ENCODE peak calls at places on chromosomes 3 and 15, in ten cellular contexts. One of them, this sample, is unnamed.

GRCh38 chr3:84008623-84009022 is 950.2 kb upstream of the CADM2 start:
- DNase-seq in Caco-2: no peak
- DNase-seq in cardiac muscle cell: no peak
- DNase-seq in brain microvascular endothelial cell: no peak
- DNase-seq in cardiac fibroblast: no peak
- DNase-seq in body of pancreas: no peak
- DNase-seq in epithelial cell of esophagus: peak; percentile 63
- DNase-seq in A549: no peak
- DNase-seq in GM06990: no peak
- DNase-seq in stomach: no peak
- DNase-seq in this sample: no peak

GRCh38 chr3:111472556-111472955 is 69.4 kb upstream of the CD96 start:
- DNase-seq in Caco-2: no peak
- DNase-seq in cardiac muscle cell: no peak
- DNase-seq in brain microvascular endothelial cell: no peak
- DNase-seq in cardiac fibroblast: no peak
- DNase-seq in body of pancreas: no peak
- DNase-seq in epithelial cell of esophagus: peak; percentile 56
- DNase-seq in A549: no peak
- DNase-seq in GM06990: no peak
- DNase-seq in stomach: no peak
- DNase-seq in this sample: no peak

GRCh38 chr3:32424581-32425250 is 33.1 kb downstream of the CMTM7 start:
- DNase-seq in Caco-2: no peak
- DNase-seq in cardiac muscle cell: no peak
- DNase-seq in brain microvascular endothelial cell: no peak
- DNase-seq in cardiac fibroblast: no peak
- DNase-seq in body of pancreas: no peak
- DNase-seq in epithelial cell of esophagus: no peak
- DNase-seq in A549: no peak
- DNase-seq in GM06990: no peak
- DNase-seq in stomach: no peak
- DNase-seq in this sample: no peak

GRCh38 chr3:9403463-9403862 is 6.0 kb downstream of the SETD5 start:
- DNase-seq in Caco-2: no peak
- DNase-seq in cardiac muscle cell: no peak
- DNase-seq in brain microvascular endothelial cell: no peak
- DNase-seq in cardiac fibroblast: no peak
- DNase-seq in body of pancreas: no peak
- DNase-seq in epithelial cell of esophagus: no peak
- DNase-seq in A549: no peak
- DNase-seq in GM06990: no peak
- DNase-seq in stomach: no peak
- DNase-seq in this sample: no peak

GRCh38 chr3:18046531-18046930 is 304.1 kb upstream of the TBC1D5 start:
- DNase-seq in Caco-2: no peak
- DNase-seq in cardiac muscle cell: no peak
- DNase-seq in brain microvascular endothelial cell: no peak
- DNase-seq in cardiac fibroblast: no peak
- DNase-seq in body of pancreas: no peak
- DNase-seq in epithelial cell of esophagus: no peak
- DNase-seq in A549: no peak
- DNase-seq in GM06990: no peak
- DNase-seq in stomach: no peak
- DNase-seq in this sample: no peak

GRCh38 chr15:79724312-79724711 is 172.5 kb downstream of the MTHFS start:
- DNase-seq in Caco-2: no peak
- DNase-seq in cardiac muscle cell: peak; percentile 82
- DNase-seq in brain microvascular endothelial cell: peak; percentile 43
- DNase-seq in cardiac fibroblast: peak; percentile 63
- DNase-seq in body of pancreas: no peak
- DNase-seq in epithelial cell of esophagus: peak; percentile 3
- DNase-seq in A549: no peak
- DNase-seq in GM06990: no peak
- DNase-seq in stomach: no peak
- DNase-seq in this sample: no peak

GRCh38 chr15:80476036-80476435 is 71.9 kb downstream of the ARNT2 start:
- DNase-seq in Caco-2: no peak
- DNase-seq in cardiac muscle cell: no peak
- DNase-seq in brain microvascular endothelial cell: peak; percentile 63
- DNase-seq in cardiac fibroblast: peak; percentile 64
- DNase-seq in body of pancreas: no peak
- DNase-seq in epithelial cell of esophagus: peak; percentile 34
- DNase-seq in A549: no peak
- DNase-seq in GM06990: no peak
- DNase-seq in stomach: no peak
- DNase-seq in this sample: no peak

GRCh38 chr15:95068847-95069518 is 837.6 kb downstream of the MCTP2 start:
- DNase-seq in Caco-2: no peak
- DNase-seq in cardiac muscle cell: no peak
- DNase-seq in brain microvascular endothelial cell: no peak
- DNase-seq in cardiac fibroblast: no peak
- DNase-seq in body of pancreas: no peak
- DNase-seq in epithelial cell of esophagus: no peak
- DNase-seq in A549: no peak
- DNase-seq in GM06990: no peak
- DNase-seq in stomach: no peak
- DNase-seq in this sample: no peak

GRCh38 chr15:46961795-46962194 is 755.5 kb upstream of the SEMA6D start:
- DNase-seq in Caco-2: no peak
- DNase-seq in cardiac muscle cell: no peak
- DNase-seq in brain microvascular endothelial cell: no peak
- DNase-seq in cardiac fibroblast: no peak
- DNase-seq in body of pancreas: no peak
- DNase-seq in epithelial cell of esophagus: no peak
- DNase-seq in A549: no peak
- DNase-seq in GM06990: no peak
- DNase-seq in stomach: no peak
- DNase-seq in this sample: no peak

GRCh38 chr3:29453278-29453961 is 172.5 kb downstream of the RBMS3 start:
- DNase-seq in Caco-2: no peak
- DNase-seq in cardiac muscle cell: peak; percentile 39
- DNase-seq in brain microvascular endothelial cell: no peak
- DNase-seq in cardiac fibroblast: no peak
- DNase-seq in body of pancreas: peak; percentile 78
- DNase-seq in epithelial cell of esophagus: peak; percentile 30
- DNase-seq in A549: no peak
- DNase-seq in GM06990: no peak
- DNase-seq in stomach: peak; percentile 75
- DNase-seq in this sample: no peak

GRCh38 chr3:156680243-156680930 is 6.0 kb downstream of the TIPARP start:
- DNase-seq in Caco-2: no peak
- DNase-seq in cardiac muscle cell: no peak
- DNase-seq in brain microvascular endothelial cell: no peak
- DNase-seq in cardiac fibroblast: no peak
- DNase-seq in body of pancreas: no peak
- DNase-seq in epithelial cell of esophagus: no peak
- DNase-seq in A549: no peak
- DNase-seq in GM06990: no peak
- DNase-seq in stomach: no peak
- DNase-seq in this sample: no peak

GRCh38 chr3:191499307-191500125 is 38.6 kb downstream of the PYDC2 start:
- DNase-seq in Caco-2: no peak
- DNase-seq in cardiac muscle cell: peak; percentile 58
- DNase-seq in brain microvascular endothelial cell: peak; percentile 54
- DNase-seq in cardiac fibroblast: peak; percentile 29
- DNase-seq in body of pancreas: peak; percentile 42
- DNase-seq in epithelial cell of esophagus: peak; percentile 78
- DNase-seq in A549: no peak
- DNase-seq in GM06990: peak; percentile 3
- DNase-seq in stomach: peak; percentile 36
- DNase-seq in this sample: no peak

GRCh38 chr3:105367406-105368213 is 901 bp downstream of the ALCAM start:
- DNase-seq in Caco-2: peak; percentile 36
- DNase-seq in cardiac muscle cell: peak; percentile 73
- DNase-seq in brain microvascular endothelial cell: peak; percentile 70
- DNase-seq in cardiac fibroblast: peak; percentile 83
- DNase-seq in body of pancreas: peak; percentile 71
- DNase-seq in epithelial cell of esophagus: peak; percentile 81
- DNase-seq in A549: peak; percentile 65
- DNase-seq in GM06990: peak; percentile 88
- DNase-seq in stomach: peak; percentile 77
- DNase-seq in this sample: peak; percentile 86

GRCh38 chr3:148756306-148756705 is 58.6 kb downstream of the AGTR1 start:
- DNase-seq in Caco-2: no peak
- DNase-seq in cardiac muscle cell: no peak
- DNase-seq in brain microvascular endothelial cell: no peak
- DNase-seq in cardiac fibroblast: no peak
- DNase-seq in body of pancreas: no peak
- DNase-seq in epithelial cell of esophagus: no peak
- DNase-seq in A549: no peak
- DNase-seq in GM06990: no peak
- DNase-seq in stomach: no peak
- DNase-seq in this sample: no peak

GRCh38 chr3:52781741-52782140 is 4.3 kb downstream of the ITIH1 start:
- DNase-seq in Caco-2: no peak
- DNase-seq in cardiac muscle cell: no peak
- DNase-seq in brain microvascular endothelial cell: no peak
- DNase-seq in cardiac fibroblast: no peak
- DNase-seq in body of pancreas: no peak
- DNase-seq in epithelial cell of esophagus: no peak
- DNase-seq in A549: no peak
- DNase-seq in GM06990: no peak
- DNase-seq in stomach: no peak
- DNase-seq in this sample: no peak

GRCh38 chr3:42101048-42101447 is 9.9 kb downstream of the TRAK1 start:
- DNase-seq in Caco-2: no peak
- DNase-seq in cardiac muscle cell: peak; percentile 83
- DNase-seq in brain microvascular endothelial cell: peak; percentile 75
- DNase-seq in cardiac fibroblast: peak; percentile 91
- DNase-seq in body of pancreas: no peak
- DNase-seq in epithelial cell of esophagus: peak; percentile 77
- DNase-seq in A549: peak; percentile 21
- DNase-seq in GM06990: no peak
- DNase-seq in stomach: no peak
- DNase-seq in this sample: no peak

GRCh38 chr3:136750209-136750921 is 1.8 kb downstream of the STAG1 start:
- DNase-seq in Caco-2: no peak
- DNase-seq in cardiac muscle cell: no peak
- DNase-seq in brain microvascular endothelial cell: no peak
- DNase-seq in cardiac fibroblast: peak; percentile 39
- DNase-seq in body of pancreas: no peak
- DNase-seq in epithelial cell of esophagus: no peak
- DNase-seq in A549: peak; percentile 7
- DNase-seq in GM06990: no peak
- DNase-seq in stomach: no peak
- DNase-seq in this sample: no peak
- H3K4me3 ChIP-seq in Caco-2: peak overlapping the region; percentile 77
- H3K4me3 ChIP-seq in cardiac muscle cell: peak overlapping the region; percentile 80
- H3K4me3 ChIP-seq in brain microvascular endothelial cell: peak overlapping the region; percentile 58
- H3K4me3 ChIP-seq in cardiac fibroblast: peak overlapping the region; percentile 70
- H3K4me3 ChIP-seq in body of pancreas: no peak overlapping the region
- H3K4me3 ChIP-seq in epithelial cell of esophagus: peak overlapping the region; percentile 84
- H3K4me3 ChIP-seq in A549: peak overlapping the region; percentile 57
- H3K4me3 ChIP-seq in GM06990: peak overlapping the region; percentile 87
- H3K4me3 ChIP-seq in stomach: peak overlapping the region; percentile 92
- H3K4me3 ChIP-seq in this sample: peak overlapping the region; percentile 89

GRCh38 chr3:89522168-89522567 is 414.7 kb downstream of the EPHA3 start:
- DNase-seq in Caco-2: no peak
- DNase-seq in cardiac muscle cell: peak; percentile 44
- DNase-seq in brain microvascular endothelial cell: no peak
- DNase-seq in cardiac fibroblast: no peak
- DNase-seq in body of pancreas: no peak
- DNase-seq in epithelial cell of esophagus: no peak
- DNase-seq in A549: no peak
- DNase-seq in GM06990: no peak
- DNase-seq in stomach: no peak
- DNase-seq in this sample: no peak

GRCh38 chr3:89525597-89525996 is 418.2 kb downstream of the EPHA3 start:
- DNase-seq in Caco-2: no peak
- DNase-seq in cardiac muscle cell: no peak
- DNase-seq in brain microvascular endothelial cell: no peak
- DNase-seq in cardiac fibroblast: no peak
- DNase-seq in body of pancreas: no peak
- DNase-seq in epithelial cell of esophagus: no peak
- DNase-seq in A549: no peak
- DNase-seq in GM06990: no peak
- DNase-seq in stomach: no peak
- DNase-seq in this sample: no peak

GRCh38 chr3:89533320-89533719 is 425.9 kb downstream of the EPHA3 start:
- DNase-seq in Caco-2: no peak
- DNase-seq in cardiac muscle cell: no peak
- DNase-seq in brain microvascular endothelial cell: no peak
- DNase-seq in cardiac fibroblast: no peak
- DNase-seq in body of pancreas: no peak
- DNase-seq in epithelial cell of esophagus: no peak
- DNase-seq in A549: no peak
- DNase-seq in GM06990: no peak
- DNase-seq in stomach: no peak
- DNase-seq in this sample: no peak

GRCh38 chr3:89527736-89528335 is 420.4 kb downstream of the EPHA3 start:
- DNase-seq in Caco-2: no peak
- DNase-seq in cardiac muscle cell: no peak
- DNase-seq in brain microvascular endothelial cell: no peak
- DNase-seq in cardiac fibroblast: no peak
- DNase-seq in body of pancreas: no peak
- DNase-seq in epithelial cell of esophagus: no peak
- DNase-seq in A549: no peak
- DNase-seq in GM06990: no peak
- DNase-seq in stomach: no peak
- DNase-seq in this sample: no peak
- TF ChIP-seq CTCF in Caco-2: no peak
- TF ChIP-seq CTCF in cardiac muscle cell: no peak
- TF ChIP-seq CTCF in brain microvascular endothelial cell: peak; percentile 28
- TF ChIP-seq CTCF in cardiac fibroblast: no peak
- TF ChIP-seq CTCF in body of pancreas: no peak
- TF ChIP-seq CTCF in epithelial cell of esophagus: no peak
- TF ChIP-seq CTCF in A549: no peak
- TF ChIP-seq CTCF in GM06990: no peak
- TF ChIP-seq CTCF in stomach: no peak
- TF ChIP-seq CTCF in this sample: no peak

GRCh38 chr15:61558172-61559146 is 329.4 kb upstream of the RORA start:
- DNase-seq in Caco-2: no peak
- DNase-seq in cardiac muscle cell: no peak
- DNase-seq in brain microvascular endothelial cell: no peak
- DNase-seq in cardiac fibroblast: no peak
- DNase-seq in body of pancreas: no peak
- DNase-seq in epithelial cell of esophagus: no peak
- DNase-seq in A549: no peak
- DNase-seq in GM06990: no peak
- DNase-seq in stomach: no peak
- DNase-seq in this sample: no peak
- H3K4me3 ChIP-seq in Caco-2: no peak overlapping the region
- H3K4me3 ChIP-seq in cardiac muscle cell: no peak overlapping the region
- H3K4me3 ChIP-seq in brain microvascular endothelial cell: no peak overlapping the region
- H3K4me3 ChIP-seq in cardiac fibroblast: no peak overlapping the region
- H3K4me3 ChIP-seq in body of pancreas: no peak overlapping the region
- H3K4me3 ChIP-seq in epithelial cell of esophagus: no peak overlapping the region
- H3K4me3 ChIP-seq in A549: no peak overlapping the region
- H3K4me3 ChIP-seq in GM06990: no peak overlapping the region
- H3K4me3 ChIP-seq in stomach: no peak overlapping the region
- H3K4me3 ChIP-seq in this sample: no peak overlapping the region

DNA sequence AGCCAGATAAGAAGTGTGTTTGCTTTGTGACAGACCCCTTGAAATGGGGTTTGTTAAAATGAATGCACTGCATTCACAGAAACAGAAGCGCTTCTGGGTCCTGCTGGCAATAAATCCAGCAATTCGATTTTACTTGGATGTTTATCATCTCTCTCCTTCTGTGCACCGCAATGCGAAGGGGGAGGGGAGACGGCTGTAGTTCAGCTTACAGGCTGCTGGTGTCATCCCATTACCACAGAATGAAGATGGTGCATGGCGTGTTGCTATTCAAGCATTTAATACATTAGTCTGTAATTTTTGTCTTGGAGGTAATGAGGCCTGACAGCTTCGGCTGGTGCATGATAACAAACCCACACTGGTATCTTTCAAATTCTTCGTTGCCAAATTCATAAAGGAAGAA is 418.1 kb downstream of the OTOL1 start:
- DNase-seq in Caco-2: peak; percentile 50
- DNase-seq in cardiac muscle cell: peak; percentile 81
- DNase-seq in brain microvascular endothelial cell: peak; percentile 81
- DNase-seq in cardiac fibroblast: peak; percentile 80
- DNase-seq in body of pancreas: no peak
- DNase-seq in epithelial cell of esophagus: peak; percentile 47
- DNase-seq in A549: peak; percentile 42
- DNase-seq in GM06990: no peak
- DNase-seq in stomach: no peak
- DNase-seq in this sample: no peak
- TF ChIP-seq CTCF in Caco-2: peak; percentile 29
- TF ChIP-seq CTCF in cardiac muscle cell: peak; percentile 64
- TF ChIP-seq CTCF in brain microvascular endothelial cell: peak; percentile 81
- TF ChIP-seq CTCF in cardiac fibroblast: peak; percentile 62
- TF ChIP-seq CTCF in body of pancreas: no peak
- TF ChIP-seq CTCF in epithelial cell of esophagus: peak; percentile 62
- TF ChIP-seq CTCF in A549: peak; percentile 13
- TF ChIP-seq CTCF in GM06990: no peak
- TF ChIP-seq CTCF in stomach: no peak
- TF ChIP-seq CTCF in this sample: no peak

This sample was measured in GM12864.